ENCODE peak calls at places on chromosomes 11 and 22, in five cellular contexts. U is kidney tubule cell, D is mammary epithelial cell, O is iris pigment epithelial cell, H is astrocyte of the spinal cord. E is an unnamed sample.

GRCh38 chr11:128284634-128285033 is 302.7 kb downstream of the ETS1 start:
- DNase-seq in H (no peak), U (no peak), O (no peak), D (no peak), E (no peak)

GRCh38 chr11:3127706-3128355 is 37.3 kb downstream of the OSBPL5 start:
- DNase-seq in O (no peak), D (no peak), U (no peak), H (no peak), E (no peak)

GRCh38 chr22:41762980-41763779 is 37.3 kb upstream of the CCDC134 start:
- DNase-seq in O (peak), U (no peak), D (peak), H (no peak), E (peak)

GRCh38 chr11:44556735-44557409 is 8.6 kb upstream of the CD82 start:
- DNase-seq in D (no peak), H (peak), O (peak), U (peak), E (peak)

GRCh38 chr22:22111267-22111751 is 128.7 kb upstream of the TOP3B start:
- DNase-seq in H (peak), O (peak), U (peak), D (peak), E (no peak)

GRCh38 chr11:126991596-126991995 is 9.0 kb downstream of the KIRREL3 start:
- DNase-seq in D (peak), U (peak), O (no peak), H (no peak), E (no peak)

GRCh38 chr11:62143727-62144126 is 19.9 kb downstream of the INCENP start:
- DNase-seq in H (no peak), O (no peak), D (no peak), U (no peak), E (no peak)

GRCh38 chr11:32586576-32587190 is 3.1 kb downstream of the EIF3M start:
- DNase-seq in O (peak), U (peak), D (peak), H (peak), E (no peak)

GRCh38 chr11:35555238-35555887 is 29.9 kb upstream of the PAMR1 start:
- DNase-seq in H (peak), O (peak), U (no peak), D (no peak), E (no peak)

GRCh38 chr11:117528061-117528780 is 200.6 kb downstream of the CEP164 start:
- DNase-seq in D (no peak), O (no peak), H (peak), U (peak), E (no peak)

GRCh38 chr11:32382339-32383049 is 52.8 kb downstream of the WT1 start:
- DNase-seq in H (no peak), U (peak), D (peak), O (no peak), E (no peak)

GRCh38 chr22:36191106-36191836 is 10.3 kb downstream of the APOL4 start:
- DNase-seq in U (no peak), H (peak), D (no peak), O (no peak), E (no peak)